ENCODE peak calls at places on chromosomes 12 and 14, in six cellular contexts. One of them, this sample, is unnamed.

GRCh38 chr14:54177861-54178591 is 218.8 kb upstream of the CDKN3 start:
- DNase-seq in mucosa of descending colon: no peak
- DNase-seq in AG09309: no peak
- DNase-seq in nephron progenitor cell: peak
- DNase-seq in tibial artery: no peak
- DNase-seq in esophagus squamous epithelium: no peak
- DNase-seq in this sample: no peak

GRCh38 chr14:62269204-62269603 is 507.0 kb downstream of the SNAPC1 start:
- DNase-seq in mucosa of descending colon: no peak
- DNase-seq in AG09309: no peak
- DNase-seq in nephron progenitor cell: no peak
- DNase-seq in tibial artery: no peak
- DNase-seq in esophagus squamous epithelium: no peak
- DNase-seq in this sample: no peak

GRCh38 chr14:96567289-96567899 is 65.2 kb downstream of the PAPOLA start:
- DNase-seq in mucosa of descending colon: no peak
- DNase-seq in AG09309: no peak
- DNase-seq in nephron progenitor cell: no peak
- DNase-seq in tibial artery: no peak
- DNase-seq in esophagus squamous epithelium: no peak
- DNase-seq in this sample: peak

GRCh38 chr12:117380083-117380482 is 18.7 kb upstream of the NOS1 start:
- DNase-seq in mucosa of descending colon: no peak
- DNase-seq in AG09309: no peak
- DNase-seq in nephron progenitor cell: no peak
- DNase-seq in tibial artery: no peak
- DNase-seq in esophagus squamous epithelium: no peak
- DNase-seq in this sample: no peak

GRCh38 chr14:63672417-63673180 is 30.9 kb upstream of the WDR89 start:
- DNase-seq in mucosa of descending colon: no peak
- DNase-seq in AG09309: no peak
- DNase-seq in nephron progenitor cell: no peak
- DNase-seq in tibial artery: no peak
- DNase-seq in esophagus squamous epithelium: no peak
- DNase-seq in this sample: no peak

GRCh38 chr12:63945777-63946176 is 101.3 kb downstream of the SRGAP1 start:
- DNase-seq in mucosa of descending colon: no peak
- DNase-seq in AG09309: no peak
- DNase-seq in nephron progenitor cell: no peak
- DNase-seq in tibial artery: no peak
- DNase-seq in esophagus squamous epithelium: no peak
- DNase-seq in this sample: no peak

GRCh38 chr12:32583535-32583934 is 95.6 kb upstream of the DNM1L start:
- DNase-seq in mucosa of descending colon: no peak
- DNase-seq in AG09309: no peak
- DNase-seq in nephron progenitor cell: no peak
- DNase-seq in tibial artery: no peak
- DNase-seq in esophagus squamous epithelium: no peak
- DNase-seq in this sample: no peak

GRCh38 chr14:50018236-50019210 is 97.8 kb downstream of the VCPKMT start:
- DNase-seq in mucosa of descending colon: no peak
- DNase-seq in AG09309: no peak
- DNase-seq in nephron progenitor cell: no peak
- DNase-seq in tibial artery: peak
- DNase-seq in esophagus squamous epithelium: no peak
- DNase-seq in this sample: peak

GRCh38 chr14:67665886-67666285 is 8.5 kb downstream of the VTI1B start:
- DNase-seq in mucosa of descending colon: no peak
- DNase-seq in AG09309: peak
- DNase-seq in nephron progenitor cell: no peak
- DNase-seq in tibial artery: no peak
- DNase-seq in esophagus squamous epithelium: no peak
- DNase-seq in this sample: peak

GRCh38 chr12:94793191-94793595 is 142.8 kb upstream of the TMCC3 start:
- DNase-seq in mucosa of descending colon: no peak
- DNase-seq in AG09309: no peak
- DNase-seq in nephron progenitor cell: peak
- DNase-seq in tibial artery: no peak
- DNase-seq in esophagus squamous epithelium: no peak
- DNase-seq in this sample: no peak

GRCh38 chr12:132429122-132429931 is 60.6 kb upstream of the FBRSL1 start:
- DNase-seq in mucosa of descending colon: peak
- DNase-seq in AG09309: no peak
- DNase-seq in nephron progenitor cell: no peak
- DNase-seq in tibial artery: no peak
- DNase-seq in esophagus squamous epithelium: no peak
- DNase-seq in this sample: no peak

GRCh38 chr14:61559641-61560201 is 135.6 kb upstream of the HIF1A start:
- DNase-seq in mucosa of descending colon: no peak
- DNase-seq in AG09309: no peak
- DNase-seq in nephron progenitor cell: no peak
- DNase-seq in tibial artery: no peak
- DNase-seq in esophagus squamous epithelium: no peak
- DNase-seq in this sample: no peak

GRCh38 chr12:62731378-62731710 is 203.6 kb downstream of the PPM1H start:
- DNase-seq in mucosa of descending colon: no peak
- DNase-seq in AG09309: no peak
- DNase-seq in nephron progenitor cell: no peak
- DNase-seq in tibial artery: no peak
- DNase-seq in esophagus squamous epithelium: no peak
- DNase-seq in this sample: no peak

GRCh38 chr14:50318031-50318626 is 6.0 kb downstream of the DMAC2L start:
- DNase-seq in mucosa of descending colon: no peak
- DNase-seq in AG09309: peak
- DNase-seq in nephron progenitor cell: no peak
- DNase-seq in tibial artery: no peak
- DNase-seq in esophagus squamous epithelium: no peak
- DNase-seq in this sample: peak

GRCh38 chr14:73870525-73871235 is 16.0 kb upstream of the ZNF410 start:
- DNase-seq in mucosa of descending colon: no peak
- DNase-seq in AG09309: no peak
- DNase-seq in nephron progenitor cell: no peak
- DNase-seq in tibial artery: no peak
- DNase-seq in esophagus squamous epithelium: no peak
- DNase-seq in this sample: no peak

GRCh38 chr12:47885012-47885501 is 19.7 kb downstream of the VDR start:
- DNase-seq in mucosa of descending colon: no peak
- DNase-seq in AG09309: no peak
- DNase-seq in nephron progenitor cell: no peak
- DNase-seq in tibial artery: peak
- DNase-seq in esophagus squamous epithelium: no peak
- DNase-seq in this sample: no peak

GRCh38 chr12:13223176-13223806 is 26.8 kb downstream of the EMP1 start:
- DNase-seq in mucosa of descending colon: no peak
- DNase-seq in AG09309: peak
- DNase-seq in nephron progenitor cell: no peak
- DNase-seq in tibial artery: no peak
- DNase-seq in esophagus squamous epithelium: no peak
- DNase-seq in this sample: peak

GRCh38 chr14:24900281-24900868 is 149.6 kb downstream of the STXBP6 start:
- DNase-seq in mucosa of descending colon: no peak
- DNase-seq in AG09309: peak
- DNase-seq in nephron progenitor cell: no peak
- DNase-seq in tibial artery: no peak
- DNase-seq in esophagus squamous epithelium: no peak
- DNase-seq in this sample: peak

GRCh38 chr14:79728331-79728730 is 483.0 kb downstream of the DIO2 start:
- DNase-seq in mucosa of descending colon: no peak
- DNase-seq in AG09309: no peak
- DNase-seq in nephron progenitor cell: no peak
- DNase-seq in tibial artery: no peak
- DNase-seq in esophagus squamous epithelium: no peak
- DNase-seq in this sample: no peak

GRCh38 chr12:116955382-116956021 is 44.8 kb downstream of the FBXW8 start:
- DNase-seq in mucosa of descending colon: no peak
- DNase-seq in AG09309: no peak
- DNase-seq in nephron progenitor cell: no peak
- DNase-seq in tibial artery: no peak
- DNase-seq in esophagus squamous epithelium: no peak
- DNase-seq in this sample: no peak

GRCh38 chr12:16347391-16348298 is at the start of gene MGST1:
- DNase-seq in mucosa of descending colon: peak
- DNase-seq in AG09309: no peak
- DNase-seq in nephron progenitor cell: peak
- DNase-seq in tibial artery: peak
- DNase-seq in esophagus squamous epithelium: no peak
- DNase-seq in this sample: peak

GRCh38 chr12:104741497-104742367 is 216.4 kb downstream of the SLC41A2 start:
- DNase-seq in mucosa of descending colon: no peak
- DNase-seq in AG09309: no peak
- DNase-seq in nephron progenitor cell: no peak
- DNase-seq in tibial artery: no peak
- DNase-seq in esophagus squamous epithelium: no peak
- DNase-seq in this sample: no peak

GRCh38 chr12:132197581-132198281 is 53.5 kb downstream of the NOC4L start:
- DNase-seq in mucosa of descending colon: no peak
- DNase-seq in AG09309: no peak
- DNase-seq in nephron progenitor cell: no peak
- DNase-seq in tibial artery: no peak
- DNase-seq in esophagus squamous epithelium: no peak
- DNase-seq in this sample: no peak

GRCh38 chr12:24270464-24270863 is 321.0 kb upstream of the SOX5 start:
- DNase-seq in mucosa of descending colon: no peak
- DNase-seq in AG09309: no peak
- DNase-seq in nephron progenitor cell: no peak
- DNase-seq in tibial artery: no peak
- DNase-seq in esophagus squamous epithelium: no peak
- DNase-seq in this sample: no peak

GRCh38 chr12:24270965-24271364 is 321.5 kb upstream of the SOX5 start:
- DNase-seq in mucosa of descending colon: no peak
- DNase-seq in AG09309: no peak
- DNase-seq in nephron progenitor cell: no peak
- DNase-seq in tibial artery: no peak
- DNase-seq in esophagus squamous epithelium: no peak
- DNase-seq in this sample: no peak

GRCh38 chr12:24266982-24267381 is 317.5 kb upstream of the SOX5 start:
- DNase-seq in mucosa of descending colon: no peak
- DNase-seq in AG09309: no peak
- DNase-seq in nephron progenitor cell: no peak
- DNase-seq in tibial artery: no peak
- DNase-seq in esophagus squamous epithelium: no peak
- DNase-seq in this sample: no peak

DNA sequence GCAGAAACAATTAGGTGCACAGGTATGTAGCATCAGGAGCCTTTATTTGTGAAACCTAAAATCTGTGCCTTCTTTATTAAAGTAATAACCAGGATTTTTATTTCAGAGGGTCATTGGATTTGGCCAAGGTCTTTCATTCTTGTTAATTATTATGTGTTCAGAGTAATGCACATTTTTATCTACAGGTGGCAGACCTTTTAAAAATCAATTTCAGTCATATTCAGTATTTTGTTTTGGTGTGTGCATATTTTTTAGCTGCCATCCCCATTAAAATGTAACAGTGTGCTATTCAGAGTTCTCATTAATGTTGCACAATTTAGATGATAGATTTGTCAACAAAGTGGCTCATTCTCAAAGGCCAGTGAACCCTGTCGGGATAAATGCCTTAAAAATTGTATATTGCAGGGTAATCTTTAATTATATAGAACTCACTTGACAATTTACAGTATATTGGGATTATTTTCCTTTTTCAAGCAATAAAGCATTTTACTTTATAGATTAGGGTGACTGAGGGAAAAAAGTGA is 319.3 kb upstream of the SOX5 start:
- DNase-seq in mucosa of descending colon: no peak
- DNase-seq in AG09309: no peak
- DNase-seq in nephron progenitor cell: no peak
- DNase-seq in tibial artery: no peak
- DNase-seq in esophagus squamous epithelium: no peak
- DNase-seq in this sample: no peak
- TF ChIP-seq CTCF in mucosa of descending colon: no peak
- TF ChIP-seq CTCF in AG09309: no peak
- TF ChIP-seq CTCF in nephron progenitor cell: no peak
- TF ChIP-seq CTCF in tibial artery: no peak
- TF ChIP-seq CTCF in esophagus squamous epithelium: no peak
- TF ChIP-seq CTCF in this sample: peak

GRCh38 chr12:57893460-57894353 is 47.2 kb upstream of the CTDSP2 start:
- DNase-seq in mucosa of descending colon: peak
- DNase-seq in AG09309: peak
- DNase-seq in nephron progenitor cell: peak
- DNase-seq in tibial artery: peak
- DNase-seq in esophagus squamous epithelium: no peak
- DNase-seq in this sample: peak
- TF ChIP-seq CTCF in mucosa of descending colon: no peak
- TF ChIP-seq CTCF in AG09309: no peak
- TF ChIP-seq CTCF in nephron progenitor cell: no peak
- TF ChIP-seq CTCF in tibial artery: no peak
- TF ChIP-seq CTCF in esophagus squamous epithelium: no peak
- TF ChIP-seq CTCF in this sample: peak

GRCh38 chr12:115411121-115411520 is 727.1 kb upstream of the TBX3 start:
- DNase-seq in mucosa of descending colon: no peak
- DNase-seq in AG09309: no peak
- DNase-seq in nephron progenitor cell: peak
- DNase-seq in tibial artery: no peak
- DNase-seq in esophagus squamous epithelium: no peak
- DNase-seq in this sample: no peak
- TF ChIP-seq CTCF in mucosa of descending colon: no peak
- TF ChIP-seq CTCF in AG09309: no peak
- TF ChIP-seq CTCF in nephron progenitor cell: no peak
- TF ChIP-seq CTCF in tibial artery: no peak
- TF ChIP-seq CTCF in esophagus squamous epithelium: no peak
- TF ChIP-seq CTCF in this sample: no peak

DNA sequence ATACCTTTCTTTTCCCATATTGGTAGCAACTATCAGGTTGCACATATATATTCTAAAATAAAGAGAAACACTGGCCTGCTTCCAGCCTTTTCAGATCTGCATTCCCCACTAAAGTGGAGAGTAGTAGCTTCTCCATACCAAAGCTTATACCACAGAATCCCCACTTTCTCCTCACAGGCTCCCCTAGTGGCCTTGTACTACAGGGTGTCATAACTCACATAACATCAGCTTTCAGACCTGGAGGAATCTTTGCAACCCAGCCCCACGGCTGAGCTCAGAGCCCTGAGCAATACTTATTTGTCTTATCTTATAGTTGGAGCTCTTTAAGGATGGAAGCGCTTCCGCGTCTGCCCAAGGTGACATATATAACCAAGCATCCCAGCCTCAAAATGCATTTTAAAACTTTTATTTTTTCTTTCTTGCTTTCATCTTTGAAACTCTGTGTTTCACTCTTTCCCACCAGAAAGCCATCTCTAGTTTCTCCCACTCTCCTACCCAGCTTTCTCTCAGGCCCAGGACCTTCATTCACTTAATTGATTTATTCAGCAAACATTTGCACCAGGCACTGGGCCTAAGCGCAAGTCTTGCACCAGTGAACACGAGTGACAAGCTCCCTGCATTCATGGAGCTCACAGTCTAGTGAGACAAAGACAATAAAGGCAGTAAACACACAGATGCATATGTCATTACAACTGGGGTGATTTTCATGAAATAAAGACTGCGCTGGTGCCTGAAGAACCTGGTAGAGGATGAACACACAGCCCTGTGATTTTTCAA is 254.7 kb downstream of the IPO8 start:
- DNase-seq in mucosa of descending colon: no peak
- DNase-seq in AG09309: no peak
- DNase-seq in nephron progenitor cell: peak
- DNase-seq in tibial artery: no peak
- DNase-seq in esophagus squamous epithelium: no peak
- DNase-seq in this sample: no peak
- TF ChIP-seq CTCF in mucosa of descending colon: no peak
- TF ChIP-seq CTCF in AG09309: peak
- TF ChIP-seq CTCF in nephron progenitor cell: peak
- TF ChIP-seq CTCF in tibial artery: no peak
- TF ChIP-seq CTCF in esophagus squamous epithelium: no peak
- TF ChIP-seq CTCF in this sample: peak

This sample was measured in HFFc6.